ENCODE peak calls at places on chromosome 2, in six cellular contexts. One of them, this sample, is unnamed.

GRCh38 chr2:129297430-129297829 is 682.0 kb upstream of the RAB6C start:
- DNase-seq in IMR-90: no peak
- DNase-seq in GM12878: no peak
- DNase-seq in stomach: no peak
- DNase-seq in body of pancreas: no peak
- DNase-seq in suprapubic skin: no peak
- DNase-seq in this sample: no peak

GRCh38 chr2:73290049-73290839 is 3.1 kb downstream of the EGR4 start:
- DNase-seq in IMR-90: peak
- DNase-seq in GM12878: no peak
- DNase-seq in stomach: no peak
- DNase-seq in body of pancreas: peak
- DNase-seq in suprapubic skin: no peak
- DNase-seq in this sample: no peak

GRCh38 chr2:64018715-64019082 is 529 bp downstream of the VPS54 start:
- DNase-seq in IMR-90: no peak
- DNase-seq in GM12878: no peak
- DNase-seq in stomach: no peak
- DNase-seq in body of pancreas: peak
- DNase-seq in suprapubic skin: peak
- DNase-seq in this sample: peak

GRCh38 chr2:205822578-205822977 is 140.3 kb downstream of the NRP2 start:
- DNase-seq in IMR-90: peak
- DNase-seq in GM12878: no peak
- DNase-seq in stomach: no peak
- DNase-seq in body of pancreas: no peak
- DNase-seq in suprapubic skin: no peak
- DNase-seq in this sample: no peak

GRCh38 chr2:119264781-119265692 is 41.4 kb downstream of the STEAP3 start:
- DNase-seq in IMR-90: peak
- DNase-seq in GM12878: peak
- DNase-seq in stomach: peak
- DNase-seq in body of pancreas: peak
- DNase-seq in suprapubic skin: no peak
- DNase-seq in this sample: peak

GRCh38 chr2:99860720-99861375 is 281.5 kb downstream of the AFF3 start:
- DNase-seq in IMR-90: peak
- DNase-seq in GM12878: no peak
- DNase-seq in stomach: no peak
- DNase-seq in body of pancreas: no peak
- DNase-seq in suprapubic skin: no peak
- DNase-seq in this sample: no peak

GRCh38 chr2:60839126-60839813 is 42.1 kb upstream of the REL start:
- DNase-seq in IMR-90: no peak
- DNase-seq in GM12878: peak
- DNase-seq in stomach: no peak
- DNase-seq in body of pancreas: no peak
- DNase-seq in suprapubic skin: no peak
- DNase-seq in this sample: no peak

GRCh38 chr2:99775585-99775984 is 285.8 kb upstream of the REV1 start:
- DNase-seq in IMR-90: peak
- DNase-seq in GM12878: no peak
- DNase-seq in stomach: no peak
- DNase-seq in body of pancreas: no peak
- DNase-seq in suprapubic skin: no peak
- DNase-seq in this sample: no peak

GRCh38 chr2:70728128-70728527 is 39.9 kb downstream of the ADD2 start:
- DNase-seq in IMR-90: no peak
- DNase-seq in GM12878: no peak
- DNase-seq in stomach: no peak
- DNase-seq in body of pancreas: no peak
- DNase-seq in suprapubic skin: no peak
- DNase-seq in this sample: no peak

DNA sequence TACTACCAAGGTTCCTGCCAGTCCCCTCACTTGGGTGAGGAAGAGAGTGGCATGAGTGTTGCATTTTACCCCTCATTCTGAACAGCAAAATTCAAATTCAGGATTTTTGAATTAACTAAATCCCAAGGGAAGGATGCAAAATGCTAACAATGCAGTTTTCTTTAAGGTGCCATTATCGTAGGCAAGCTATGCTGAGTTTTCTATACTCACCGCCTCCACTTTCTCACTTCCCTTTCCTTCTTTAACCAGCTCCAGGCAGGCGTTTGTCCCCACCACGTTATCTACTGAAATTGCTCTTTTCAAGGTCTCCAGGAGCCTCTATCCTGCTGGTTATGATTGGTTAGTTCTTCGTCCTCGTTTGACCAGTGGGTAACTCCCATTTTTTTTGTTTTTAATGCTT is 1.8 kb upstream of the CPO start:
- DNase-seq in IMR-90: no peak
- DNase-seq in GM12878: peak
- DNase-seq in stomach: no peak
- DNase-seq in body of pancreas: no peak
- DNase-seq in suprapubic skin: no peak
- DNase-seq in this sample: no peak
- H3K4me3 ChIP-seq in IMR-90: no peak
- H3K4me3 ChIP-seq in GM12878: no peak
- H3K4me3 ChIP-seq in stomach: no peak
- H3K4me3 ChIP-seq in body of pancreas: no peak
- H3K4me3 ChIP-seq in suprapubic skin: no peak
- H3K4me3 ChIP-seq in this sample: no peak

GRCh38 chr2:190459881-190460280 is 51.7 kb downstream of the MFSD6 start:
- DNase-seq in IMR-90: no peak
- DNase-seq in GM12878: no peak
- DNase-seq in stomach: no peak
- DNase-seq in body of pancreas: no peak
- DNase-seq in suprapubic skin: no peak
- DNase-seq in this sample: no peak
- TF ChIP-seq POLR2A in IMR-90: no peak
- TF ChIP-seq POLR2A in GM12878: no peak
- TF ChIP-seq POLR2A in stomach: no peak
- TF ChIP-seq POLR2A in body of pancreas: no peak
- TF ChIP-seq POLR2A in suprapubic skin: no peak
- TF ChIP-seq POLR2A in this sample: no peak

GRCh38 chr2:186590538-186591441 is 934 bp downstream of the ITGAV start:
- DNase-seq in IMR-90: peak
- DNase-seq in GM12878: no peak
- DNase-seq in stomach: no peak
- DNase-seq in body of pancreas: peak
- DNase-seq in suprapubic skin: no peak
- DNase-seq in this sample: no peak

GRCh38 chr2:186592137-186592875 is 2.5 kb downstream of the ITGAV start:
- DNase-seq in IMR-90: peak
- DNase-seq in GM12878: no peak
- DNase-seq in stomach: no peak
- DNase-seq in body of pancreas: no peak
- DNase-seq in suprapubic skin: no peak
- DNase-seq in this sample: no peak

GRCh38 chr2:186588940-186589732 is 720 bp upstream of the ITGAV start:
- DNase-seq in IMR-90: no peak
- DNase-seq in GM12878: no peak
- DNase-seq in stomach: no peak
- DNase-seq in body of pancreas: peak
- DNase-seq in suprapubic skin: no peak
- DNase-seq in this sample: no peak

GRCh38 chr2:186588421-186588820 is 1.4 kb upstream of the ITGAV start:
- DNase-seq in IMR-90: no peak
- DNase-seq in GM12878: no peak
- DNase-seq in stomach: no peak
- DNase-seq in body of pancreas: no peak
- DNase-seq in suprapubic skin: no peak
- DNase-seq in this sample: no peak

DNA sequence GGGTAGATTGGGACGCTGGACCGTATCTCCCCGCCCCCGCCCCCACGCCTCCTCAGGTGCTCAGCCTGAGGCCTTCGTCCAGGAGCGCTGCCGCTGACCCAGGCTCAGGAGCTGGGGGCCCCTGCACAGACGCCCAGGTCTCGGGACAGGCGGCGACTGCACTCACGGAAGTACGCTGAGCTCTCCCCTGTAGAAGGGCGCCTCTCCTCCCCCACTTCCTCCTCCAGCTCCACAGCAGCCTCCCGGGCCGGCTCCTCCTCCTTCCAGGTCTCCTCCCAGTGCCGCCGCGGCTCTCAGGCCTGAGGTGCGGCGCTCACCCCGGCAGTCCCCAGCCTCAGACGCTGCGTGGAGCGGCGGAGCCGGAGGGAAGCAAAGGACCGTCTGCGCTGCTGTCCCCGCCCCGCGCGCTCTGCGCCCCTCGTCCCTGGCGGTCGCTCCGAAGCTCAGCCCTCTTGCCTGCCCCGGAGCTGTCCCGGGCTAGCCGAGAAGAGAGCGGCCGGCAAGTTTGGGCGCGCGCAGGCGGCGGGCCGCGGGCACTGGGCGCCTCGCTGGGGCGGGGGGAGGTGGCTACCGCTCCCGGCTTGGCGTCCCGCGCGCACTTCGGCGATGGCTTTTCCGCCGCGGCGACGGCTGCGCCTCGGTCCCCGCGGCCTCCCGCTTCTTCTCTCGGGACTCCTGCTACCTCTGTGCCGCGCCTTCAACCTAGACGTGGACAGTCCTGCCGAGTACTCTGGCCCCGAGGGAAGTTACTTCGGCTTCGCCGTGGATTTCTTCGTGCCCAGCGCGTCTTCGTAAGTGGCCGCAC is at the start of gene ITGAV:
- DNase-seq in IMR-90: peak
- DNase-seq in GM12878: peak
- DNase-seq in stomach: peak
- DNase-seq in body of pancreas: peak
- DNase-seq in suprapubic skin: peak
- DNase-seq in this sample: peak
- TF ChIP-seq CTCF in IMR-90: no peak
- TF ChIP-seq CTCF in GM12878: no peak
- TF ChIP-seq CTCF in stomach: no peak
- TF ChIP-seq CTCF in body of pancreas: no peak
- TF ChIP-seq CTCF in suprapubic skin: no peak
- TF ChIP-seq CTCF in this sample: no peak

GRCh38 chr2:86234573-86235131 is 35.4 kb downstream of the MRPL35 start:
- DNase-seq in IMR-90: no peak
- DNase-seq in GM12878: no peak
- DNase-seq in stomach: no peak
- DNase-seq in body of pancreas: no peak
- DNase-seq in suprapubic skin: no peak
- DNase-seq in this sample: no peak

GRCh38 chr2:86238354-86238753 is 39.1 kb downstream of the MRPL35 start:
- DNase-seq in IMR-90: no peak
- DNase-seq in GM12878: peak
- DNase-seq in stomach: no peak
- DNase-seq in body of pancreas: no peak
- DNase-seq in suprapubic skin: no peak
- DNase-seq in this sample: no peak

GRCh38 chr2:86235196-86235980 is 36.1 kb downstream of the MRPL35 start:
- DNase-seq in IMR-90: no peak
- DNase-seq in GM12878: no peak
- DNase-seq in stomach: no peak
- DNase-seq in body of pancreas: no peak
- DNase-seq in suprapubic skin: no peak
- DNase-seq in this sample: no peak

GRCh38 chr2:86239326-86239725 is 40.1 kb downstream of the MRPL35 start:
- DNase-seq in IMR-90: no peak
- DNase-seq in GM12878: no peak
- DNase-seq in stomach: no peak
- DNase-seq in body of pancreas: no peak
- DNase-seq in suprapubic skin: no peak
- DNase-seq in this sample: no peak

DNA sequence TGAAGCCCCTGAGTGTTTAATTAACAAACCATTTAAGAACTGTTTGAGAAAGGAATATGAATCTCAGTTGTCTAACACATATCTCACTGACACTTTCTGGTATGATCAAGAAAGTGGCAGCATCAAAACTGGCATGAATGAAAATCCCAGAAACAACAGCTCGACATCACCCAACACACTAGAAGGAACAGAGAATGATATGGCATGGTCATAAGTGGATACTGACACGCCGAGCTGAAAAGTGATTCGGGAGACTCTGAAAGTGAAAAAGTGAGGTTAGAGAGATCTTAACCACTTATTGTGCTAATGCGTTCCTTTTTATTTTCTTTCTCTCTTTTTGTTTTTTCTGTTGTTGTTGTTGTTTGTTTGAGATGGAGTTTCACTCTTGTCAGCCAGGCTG is 37.9 kb downstream of the MRPL35 start:
- DNase-seq in IMR-90: no peak
- DNase-seq in GM12878: no peak
- DNase-seq in stomach: no peak
- DNase-seq in body of pancreas: no peak
- DNase-seq in suprapubic skin: no peak
- DNase-seq in this sample: no peak
- H3K4me3 ChIP-seq in IMR-90: no peak
- H3K4me3 ChIP-seq in GM12878: no peak
- H3K4me3 ChIP-seq in stomach: no peak
- H3K4me3 ChIP-seq in body of pancreas: no peak
- H3K4me3 ChIP-seq in suprapubic skin: no peak
- H3K4me3 ChIP-seq in this sample: no peak

GRCh38 chr2:173101687-173102086 is 26.0 kb downstream of the MAP3K20 start:
- DNase-seq in IMR-90: peak
- DNase-seq in GM12878: peak
- DNase-seq in stomach: no peak
- DNase-seq in body of pancreas: no peak
- DNase-seq in suprapubic skin: no peak
- DNase-seq in this sample: no peak

GRCh38 chr2:173109253-173110188 is 33.9 kb downstream of the MAP3K20 start:
- DNase-seq in IMR-90: peak
- DNase-seq in GM12878: no peak
- DNase-seq in stomach: no peak
- DNase-seq in body of pancreas: no peak
- DNase-seq in suprapubic skin: no peak
- DNase-seq in this sample: no peak

GRCh38 chr2:173104156-173104555 is 28.5 kb downstream of the MAP3K20 start:
- DNase-seq in IMR-90: no peak
- DNase-seq in GM12878: no peak
- DNase-seq in stomach: no peak
- DNase-seq in body of pancreas: no peak
- DNase-seq in suprapubic skin: no peak
- DNase-seq in this sample: no peak

GRCh38 chr2:173107629-173108022 is 32.0 kb downstream of the MAP3K20 start:
- DNase-seq in IMR-90: no peak
- DNase-seq in GM12878: no peak
- DNase-seq in stomach: no peak
- DNase-seq in body of pancreas: no peak
- DNase-seq in suprapubic skin: no peak
- DNase-seq in this sample: no peak

DNA sequence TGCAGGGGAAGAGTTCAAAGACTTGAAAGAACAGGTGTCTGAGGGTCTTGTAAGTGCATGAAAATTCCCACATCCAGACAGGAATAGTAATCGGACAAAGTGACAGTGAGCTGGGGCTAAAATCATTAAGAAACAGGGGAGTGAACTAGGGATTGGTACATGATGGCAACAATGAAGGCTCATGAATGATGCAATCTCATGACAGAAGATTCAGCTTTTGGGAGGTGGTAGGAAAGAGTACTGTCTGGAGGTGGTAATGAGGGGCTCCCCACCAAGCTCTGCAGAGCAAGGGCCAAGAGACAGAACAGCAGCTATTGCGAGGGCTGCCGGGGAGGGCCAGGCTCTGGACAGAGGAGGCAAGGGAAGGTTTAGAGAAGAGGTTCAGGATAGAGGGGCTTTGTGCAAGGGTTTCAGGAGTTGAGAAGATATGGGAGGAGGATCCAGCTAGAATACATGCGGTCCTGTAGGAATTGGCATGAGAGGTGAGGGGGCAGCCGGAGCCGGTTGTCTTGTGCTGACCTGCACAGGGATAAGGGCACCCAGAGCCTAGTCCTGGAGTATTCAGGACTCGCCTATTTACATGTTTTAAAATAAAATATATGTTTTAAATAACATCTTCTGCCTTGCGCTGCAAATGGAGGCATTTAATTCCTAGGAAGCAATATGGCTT is 31.4 kb downstream of the MAP3K20 start:
- DNase-seq in IMR-90: no peak
- DNase-seq in GM12878: no peak
- DNase-seq in stomach: no peak
- DNase-seq in body of pancreas: no peak
- DNase-seq in suprapubic skin: no peak
- DNase-seq in this sample: no peak
- TF ChIP-seq POLR2A in IMR-90: no peak
- TF ChIP-seq POLR2A in GM12878: no peak
- TF ChIP-seq POLR2A in stomach: no peak
- TF ChIP-seq POLR2A in body of pancreas: no peak
- TF ChIP-seq POLR2A in suprapubic skin: no peak
- TF ChIP-seq POLR2A in this sample: no peak

This sample was measured in lower leg skin.